ENCODE peak calls at places on chromosomes 5 and 9, in eight cellular contexts. F is A549, I is HepG2, T is transverse colon, Q is stomach, A is sigmoid colon, K is ovary, V is SK-N-SH. C is an unnamed sample. For H3K4me1, the result is how much of the 10 kb centered on the place peaks cover.

GRCh38 chr5:164184158-164184557 is 678.7 kb downstream of the MAT2B start:
- DNase-seq in F (no peak), I (no peak), T (no peak), Q (no peak), A (no peak), K (no peak), V (peak), C (no peak)

GRCh38 chr9:73155389-73155788 is 3.7 kb downstream of the ANXA1 start:
- DNase-seq in F (no peak), I (no peak), T (no peak), Q (no peak), A (no peak), K (no peak), V (no peak), C (no peak)

GRCh38 chr9:114282926-114283325 is 40.0 kb upstream of the ORM1 start:
- DNase-seq in F (peak), I (no peak), T (no peak), Q (no peak), A (peak), K (peak), V (peak), C (no peak)

GRCh38 chr5:140221697-140222223 is 46.8 kb downstream of the CYSTM1 start:
- DNase-seq in F (peak), I (no peak), T (no peak), Q (no peak), A (no peak), K (no peak), V (no peak), C (no peak)

GRCh38 chr9:27528886-27529315 is 713 bp downstream of the MOB3B start:
- DNase-seq in F (peak), I (no peak), T (peak), Q (peak), A (peak), K (peak), V (no peak), C (peak)

GRCh38 chr5:44884036-44884435 is 75.3 kb downstream of the MRPS30 start:
- DNase-seq in F (no peak), I (no peak), T (no peak), Q (no peak), A (no peak), K (no peak), V (no peak), C (no peak)

GRCh38 chr9:127187231-127187956 is 65.0 kb upstream of the ANGPTL2 start:
- DNase-seq in F (peak), I (peak), T (peak), Q (peak), A (peak), K (peak), V (no peak), C (peak)

GRCh38 chr9:111037744-111038335 is 430 bp downstream of the LPAR1 start:
- DNase-seq in F (peak), I (peak), T (peak), Q (peak), A (peak), K (peak), V (peak), C (peak)

GRCh38 chr5:159010611-159011497 is 88.9 kb downstream of the EBF1 start:
- DNase-seq in F (no peak), I (no peak), T (no peak), Q (no peak), A (no peak), K (no peak), V (peak), C (no peak)

GRCh38 chr5:126998201-126998631 is 32.1 kb downstream of the MARCHF3 start:
- DNase-seq in F (no peak), I (no peak), T (no peak), Q (no peak), A (no peak), K (no peak), V (no peak), C (no peak)
- TF ChIP-seq EP300 in F (no peak), I (no peak), T (no peak), Q (no peak), A (no peak), K (no peak), V (no peak), C (no peak)

GRCh38 chr5:119368238-119368630 is 12.4 kb downstream of the TNFAIP8 start:
- DNase-seq in F (no peak), I (no peak), T (no peak), Q (no peak), A (no peak), K (no peak), V (no peak), C (no peak)
- H3K4me1 ChIP-seq in F (under half), I (under half), T (under half), Q (under half), A (under half), K (under half), V (under half), C (under half)

GRCh38 chr9:137454506-137455360 is 4.4 kb downstream of the NSMF start:
- DNase-seq in F (no peak), I (peak), T (peak), Q (peak), A (peak), K (peak), V (peak), C (no peak)
- H3K4me3 ChIP-seq in F (no peak), I (no peak), T (peak), Q (peak), A (peak), K (peak), V (no peak), C (peak)

GRCh38 chr5:167294861-167295685 is 996.4 kb upstream of the WWC1 start:
- DNase-seq in F (peak), I (no peak), T (peak), Q (no peak), A (no peak), K (no peak), V (peak), C (no peak)
- TF ChIP-seq EP300 in F (no peak), I (no peak), T (no peak), Q (no peak), A (no peak), K (no peak), V (peak), C (no peak)

DNA sequence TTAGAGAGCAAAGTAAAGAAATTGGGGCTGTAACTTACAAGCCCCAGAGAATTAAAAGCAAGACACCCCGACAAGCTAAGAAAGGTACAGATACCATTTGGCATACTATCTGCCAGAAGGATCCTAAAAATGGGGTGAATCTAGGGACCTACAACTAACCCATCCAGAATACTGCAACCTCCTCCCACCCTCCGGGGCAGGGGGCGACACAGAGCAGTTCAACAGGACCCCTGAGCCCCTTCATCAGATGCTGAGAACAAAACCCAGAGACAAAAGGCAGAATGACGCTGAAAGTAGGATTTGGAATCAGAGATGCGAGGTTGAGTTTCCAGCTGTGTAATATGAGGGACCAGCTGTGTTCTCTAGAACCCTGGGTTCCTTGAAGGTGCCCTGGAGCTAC is 71.2 kb downstream of the EPB41L4B start:
- DNase-seq in F (no peak), I (no peak), T (no peak), Q (no peak), A (no peak), K (no peak), V (peak), C (no peak)
- H3K4me1 ChIP-seq in F (half or more), I (half or more), T (under half), Q (under half), A (under half), K (under half), V (under half), C (under half)

GRCh38 chr9:71664566-71664965 is 103.7 kb downstream of the CEMIP2 start:
- DNase-seq in F (no peak), I (no peak), T (no peak), Q (no peak), A (no peak), K (no peak), V (no peak), C (no peak)
- H3K4me3 ChIP-seq in F (no peak), I (no peak), T (no peak), Q (no peak), A (no peak), K (no peak), V (no peak), C (no peak)

C was measured in upper lobe of left lung.